ENCODE peak calls at places on chromosome 10, in four cellular contexts. One of them, this sample, is unnamed.

GRCh38 chr10:88113232-88113631 is 249.8 kb downstream of the PTEN start:
- DNase-seq in SK-N-SH: no peak
- DNase-seq in K562: no peak
- DNase-seq in H1: no peak
- DNase-seq in this sample: no peak

GRCh38 chr10:123103944-123104343 is 31.8 kb upstream of the HMX3 start:
- DNase-seq in SK-N-SH: no peak
- DNase-seq in K562: no peak
- DNase-seq in H1: no peak
- DNase-seq in this sample: no peak

GRCh38 chr10:79390551-79391229 is 43.4 kb downstream of the PPIF start:
- DNase-seq in SK-N-SH: peak
- DNase-seq in H1: no peak
- DNase-seq in K562: peak
- DNase-seq in this sample: no peak

GRCh38 chr10:51170518-51171245 is 96.4 kb downstream of the PRKG1 start:
- DNase-seq in K562: no peak
- DNase-seq in H1: no peak
- DNase-seq in SK-N-SH: no peak
- DNase-seq in this sample: no peak

GRCh38 chr10:47081264-47081663 is 170.0 kb downstream of the PTPN20 start:
- DNase-seq in K562: no peak
- DNase-seq in H1: no peak
- DNase-seq in SK-N-SH: no peak
- DNase-seq in this sample: no peak

GRCh38 chr10:31605426-31605825 is 286.4 kb downstream of the ZEB1 start:
- DNase-seq in K562: no peak
- DNase-seq in H1: no peak
- DNase-seq in SK-N-SH: no peak
- DNase-seq in this sample: no peak

GRCh38 chr10:98244586-98244985 is 23.4 kb downstream of the LOXL4 start:
- DNase-seq in H1: no peak
- DNase-seq in K562: no peak
- DNase-seq in SK-N-SH: no peak
- DNase-seq in this sample: no peak

GRCh38 chr10:133133471-133134231 is 26.4 kb upstream of the KNDC1 start:
- DNase-seq in SK-N-SH: peak
- DNase-seq in K562: no peak
- DNase-seq in H1: no peak
- DNase-seq in this sample: no peak

GRCh38 chr10:78170026-78170475 is 136.4 kb downstream of the RPS24 start:
- DNase-seq in K562: no peak
- DNase-seq in H1: no peak
- DNase-seq in SK-N-SH: no peak
- DNase-seq in this sample: no peak

GRCh38 chr10:1281402-1281782 is 225.2 kb downstream of the WDR37 start:
- DNase-seq in H1: no peak
- DNase-seq in SK-N-SH: no peak
- DNase-seq in K562: no peak
- DNase-seq in this sample: no peak

GRCh38 chr10:44385423-44385725 is 477 bp upstream of the CXCL12 start:
- DNase-seq in SK-N-SH: no peak
- DNase-seq in K562: no peak
- DNase-seq in H1: no peak
- DNase-seq in this sample: no peak

GRCh38 chr10:62749104-62749683 is 55.3 kb upstream of the ADO start:
- DNase-seq in SK-N-SH: no peak
- DNase-seq in H1: no peak
- DNase-seq in K562: no peak
- DNase-seq in this sample: no peak

GRCh38 chr10:99775850-99776249 is 6.6 kb upstream of the ABCC2 start:
- DNase-seq in SK-N-SH: peak
- DNase-seq in K562: peak
- DNase-seq in H1: no peak
- DNase-seq in this sample: no peak

GRCh38 chr10:51389415-51390342 is 309.7 kb downstream of the CSTF2T start:
- DNase-seq in H1: peak
- DNase-seq in SK-N-SH: peak
- DNase-seq in K562: peak
- DNase-seq in this sample: peak

GRCh38 chr10:20598590-20598989 is 298.5 kb downstream of the NEBL start:
- DNase-seq in K562: no peak
- DNase-seq in H1: peak
- DNase-seq in SK-N-SH: no peak
- DNase-seq in this sample: no peak

GRCh38 chr10:97259119-97259518 is 33.3 kb downstream of the ARHGAP19 start:
- DNase-seq in H1: no peak
- DNase-seq in K562: no peak
- DNase-seq in SK-N-SH: no peak
- DNase-seq in this sample: no peak

GRCh38 chr10:44703241-44704155 is 207.6 kb upstream of the TMEM72 start:
- DNase-seq in SK-N-SH: no peak
- DNase-seq in H1: no peak
- DNase-seq in K562: no peak
- DNase-seq in this sample: no peak

GRCh38 chr10:3781458-3782098 is 3.4 kb downstream of the KLF6 start:
- DNase-seq in H1: no peak
- DNase-seq in SK-N-SH: no peak
- DNase-seq in K562: no peak
- DNase-seq in this sample: no peak

GRCh38 chr10:70174058-70174741 is 3.9 kb upstream of the SAR1A start:
- DNase-seq in H1: no peak
- DNase-seq in SK-N-SH: no peak
- DNase-seq in K562: peak
- DNase-seq in this sample: no peak

GRCh38 chr10:14502451-14502850 is 171.7 kb upstream of the FRMD4A start:
- DNase-seq in K562: no peak
- DNase-seq in SK-N-SH: no peak
- DNase-seq in H1: no peak
- DNase-seq in this sample: no peak

GRCh38 chr10:85280014-85280413 is 951.6 kb downstream of the CCSER2 start:
- DNase-seq in SK-N-SH: no peak
- DNase-seq in K562: no peak
- DNase-seq in H1: peak
- DNase-seq in this sample: no peak

GRCh38 chr10:77685494-77685893 is 47.9 kb upstream of the KCNMA1 start:
- DNase-seq in K562: no peak
- DNase-seq in H1: no peak
- DNase-seq in SK-N-SH: no peak
- DNase-seq in this sample: no peak

GRCh38 chr10:26805567-26806245 is 55.1 kb downstream of the ABI1 start:
- DNase-seq in SK-N-SH: no peak
- DNase-seq in H1: no peak
- DNase-seq in K562: no peak
- DNase-seq in this sample: no peak
- TF ChIP-seq RFX5 in SK-N-SH: no peak
- TF ChIP-seq RFX5 in H1: no peak
- TF ChIP-seq RFX5 in K562: no peak
- TF ChIP-seq RFX5 in this sample: no peak

GRCh38 chr10:73847031-73847430 is 27.3 kb downstream of the CAMK2G start:
- DNase-seq in K562: no peak
- DNase-seq in H1: no peak
- DNase-seq in SK-N-SH: no peak
- DNase-seq in this sample: no peak

GRCh38 chr10:73850863-73851461 is 23.4 kb downstream of the CAMK2G start:
- DNase-seq in K562: no peak
- DNase-seq in H1: no peak
- DNase-seq in SK-N-SH: peak
- DNase-seq in this sample: no peak

GRCh38 chr10:73848821-73849489 is 25.4 kb downstream of the CAMK2G start:
- DNase-seq in K562: peak
- DNase-seq in H1: peak
- DNase-seq in SK-N-SH: peak
- DNase-seq in this sample: peak

GRCh38 chr10:73853196-73853595 is 21.2 kb downstream of the CAMK2G start:
- DNase-seq in H1: no peak
- DNase-seq in K562: no peak
- DNase-seq in SK-N-SH: no peak
- DNase-seq in this sample: no peak

DNA sequence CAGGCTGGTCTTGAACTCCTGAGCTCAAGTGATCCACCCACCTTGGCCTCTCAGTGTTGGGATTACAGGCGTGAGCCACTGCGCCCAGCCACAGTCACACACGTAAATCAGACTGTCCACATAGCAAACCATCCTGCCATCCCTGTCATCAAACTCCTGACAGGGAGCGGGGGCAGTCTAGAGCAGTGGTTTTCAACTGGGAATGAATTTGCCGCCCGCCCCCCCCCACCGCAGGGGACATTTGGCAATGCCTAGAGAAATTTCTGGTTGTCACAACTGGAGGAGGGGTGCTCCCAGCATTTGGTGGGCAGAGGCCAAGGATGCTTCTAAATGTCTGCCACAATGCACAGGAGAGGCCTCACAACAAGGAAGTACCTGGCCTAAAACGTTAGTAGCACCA is 24.1 kb downstream of the CAMK2G start:
- DNase-seq in H1: no peak
- DNase-seq in SK-N-SH: no peak
- DNase-seq in K562: no peak
- DNase-seq in this sample: no peak
- TF ChIP-seq NRF1 in H1: no peak
- TF ChIP-seq NRF1 in SK-N-SH: no peak
- TF ChIP-seq NRF1 in K562: no peak
- TF ChIP-seq NRF1 in this sample: no peak

DNA sequence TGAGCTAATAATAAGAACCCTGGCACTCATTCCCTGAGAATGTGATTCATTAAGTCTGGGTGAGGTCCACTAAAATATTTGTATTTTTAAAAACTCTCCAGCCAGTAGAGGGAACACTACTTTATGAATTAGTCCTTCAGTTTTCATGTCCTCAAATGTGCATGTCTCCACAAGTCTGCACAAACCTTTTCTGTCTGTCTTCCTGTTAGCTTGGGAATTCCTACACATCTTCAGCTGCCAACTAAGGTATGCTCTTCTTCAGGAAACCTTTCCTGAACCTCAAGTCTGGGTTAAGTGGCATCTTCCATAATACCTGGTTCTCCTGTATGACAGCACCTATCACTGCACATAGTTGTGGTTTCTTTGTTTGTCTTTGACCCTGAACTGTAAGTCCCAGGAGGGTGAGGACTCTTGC is 119.6 kb upstream of the MKX start:
- DNase-seq in K562: no peak
- DNase-seq in H1: no peak
- DNase-seq in SK-N-SH: no peak
- DNase-seq in this sample: no peak
- TF ChIP-seq RFX5 in K562: no peak
- TF ChIP-seq RFX5 in H1: no peak
- TF ChIP-seq RFX5 in SK-N-SH: no peak
- TF ChIP-seq RFX5 in this sample: no peak

DNA sequence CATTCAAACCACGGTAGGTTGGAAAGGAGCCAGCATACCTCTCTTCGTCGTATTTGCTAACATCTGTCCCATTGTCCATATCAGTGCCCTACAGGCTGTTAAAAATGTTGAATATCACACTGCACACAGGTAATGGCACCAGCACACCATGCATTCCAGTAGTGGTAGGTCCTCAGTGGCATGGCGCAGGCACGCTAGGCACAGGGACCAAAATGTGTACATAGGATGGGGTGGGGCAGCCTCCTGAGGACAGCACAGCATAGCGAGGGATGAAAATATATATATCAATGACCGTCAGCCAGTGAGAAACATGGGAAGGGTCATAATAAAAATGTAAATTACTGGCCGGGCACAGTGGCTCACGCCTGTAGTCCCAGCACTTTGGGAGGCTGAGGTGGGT is 99.9 kb upstream of the CTBP2 start:
- DNase-seq in SK-N-SH: no peak
- DNase-seq in K562: no peak
- DNase-seq in H1: no peak
- DNase-seq in this sample: no peak
- TF ChIP-seq NRF1 in SK-N-SH: no peak
- TF ChIP-seq NRF1 in K562: no peak
- TF ChIP-seq NRF1 in H1: no peak
- TF ChIP-seq NRF1 in this sample: no peak

DNA sequence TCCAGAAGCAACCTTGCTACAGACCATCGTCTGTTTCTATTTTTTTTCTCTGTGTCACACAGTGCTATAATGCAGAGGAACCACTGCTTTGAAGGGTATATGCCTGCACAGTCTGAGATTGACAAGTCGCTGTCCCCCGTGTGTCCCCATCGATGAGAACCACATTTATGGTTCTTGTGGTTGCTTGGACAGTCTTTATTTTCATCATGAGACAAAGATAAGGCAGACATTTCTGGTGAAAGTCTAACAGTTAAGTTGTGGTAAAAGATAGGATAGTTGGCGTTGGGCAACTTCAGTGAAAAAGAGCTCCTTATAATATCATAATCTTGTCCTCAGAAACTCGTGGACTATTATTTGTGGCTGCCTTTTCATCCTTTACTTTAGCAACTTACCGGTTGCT is 6.3 kb upstream of the AKR1E2 start:
- DNase-seq in SK-N-SH: no peak
- DNase-seq in K562: peak
- DNase-seq in H1: no peak
- DNase-seq in this sample: no peak
- TF ChIP-seq RFX5 in SK-N-SH: no peak
- TF ChIP-seq RFX5 in K562: no peak
- TF ChIP-seq RFX5 in H1: no peak
- TF ChIP-seq RFX5 in this sample: no peak